ENCODE peak calls at places on chromosomes 16 and 17, in four cellular contexts. One of them, this sample, is unnamed. For H3K4me1, the result is how much of the 10 kb centered on the place peaks cover.

GRCh38 chr17:2624292-2624731 is 30.9 kb downstream of the PAFAH1B1 start:
- DNase-seq in endodermal cell: peak
- DNase-seq in tibial artery: no peak
- DNase-seq in IMR-90: no peak
- DNase-seq in this sample: no peak

GRCh38 chr17:27533874-27534815 is 77.9 kb downstream of the KSR1 start:
- DNase-seq in endodermal cell: peak
- DNase-seq in tibial artery: peak
- DNase-seq in IMR-90: peak
- DNase-seq in this sample: no peak

GRCh38 chr17:81927145-81927652 is 336 bp downstream of the MAFG start:
- DNase-seq in endodermal cell: no peak
- DNase-seq in tibial artery: no peak
- DNase-seq in IMR-90: no peak
- DNase-seq in this sample: peak

GRCh38 chr17:13784466-13784865 is 182.7 kb upstream of the HS3ST3A1 start:
- DNase-seq in endodermal cell: no peak
- DNase-seq in tibial artery: no peak
- DNase-seq in IMR-90: no peak
- DNase-seq in this sample: no peak

GRCh38 chr16:56190903-56191806 is at the start of gene GNAO1:
- DNase-seq in endodermal cell: peak
- DNase-seq in tibial artery: peak
- DNase-seq in IMR-90: peak
- DNase-seq in this sample: peak

GRCh38 chr16:20747030-20747816 is 5.6 kb upstream of the THUMPD1 start:
- DNase-seq in endodermal cell: no peak
- DNase-seq in tibial artery: no peak
- DNase-seq in IMR-90: no peak
- DNase-seq in this sample: no peak

GRCh38 chr16:21666772-21667171 is 3.0 kb downstream of the OTOA start:
- DNase-seq in endodermal cell: peak
- DNase-seq in tibial artery: no peak
- DNase-seq in IMR-90: no peak
- DNase-seq in this sample: no peak

GRCh38 chr17:48722201-48722907 is at the start of gene PRAC1:
- DNase-seq in endodermal cell: peak
- DNase-seq in tibial artery: no peak
- DNase-seq in IMR-90: no peak
- DNase-seq in this sample: no peak

GRCh38 chr17:41785091-41785875 is 1.2 kb downstream of the JUP start:
- DNase-seq in endodermal cell: peak
- DNase-seq in tibial artery: no peak
- DNase-seq in IMR-90: no peak
- DNase-seq in this sample: no peak

GRCh38 chr17:11296994-11297393 is 56.0 kb downstream of the SHISA6 start:
- DNase-seq in endodermal cell: no peak
- DNase-seq in tibial artery: no peak
- DNase-seq in IMR-90: no peak
- DNase-seq in this sample: no peak

GRCh38 chr16:50999181-50999580 is 151.9 kb downstream of the SALL1 start:
- DNase-seq in endodermal cell: no peak
- DNase-seq in tibial artery: no peak
- DNase-seq in IMR-90: no peak
- DNase-seq in this sample: no peak

GRCh38 chr17:61353615-61354014 is 46.0 kb upstream of the TBX2 start:
- DNase-seq in endodermal cell: no peak
- DNase-seq in tibial artery: no peak
- DNase-seq in IMR-90: no peak
- DNase-seq in this sample: no peak

GRCh38 chr16:27408012-27408601 is 6.1 kb downstream of the IL21R start:
- DNase-seq in endodermal cell: no peak
- DNase-seq in tibial artery: no peak
- DNase-seq in IMR-90: peak
- DNase-seq in this sample: no peak

GRCh38 chr16:1920727-1921155 is 2.5 kb upstream of the HS3ST6 start:
- DNase-seq in endodermal cell: peak
- DNase-seq in tibial artery: no peak
- DNase-seq in IMR-90: no peak
- DNase-seq in this sample: no peak

GRCh38 chr16:1922357-1922756 is 4.1 kb upstream of the HS3ST6 start:
- DNase-seq in endodermal cell: no peak
- DNase-seq in tibial artery: no peak
- DNase-seq in IMR-90: no peak
- DNase-seq in this sample: no peak

GRCh38 chr16:1926223-1926718 is 8.1 kb upstream of the HS3ST6 start:
- DNase-seq in endodermal cell: peak
- DNase-seq in tibial artery: no peak
- DNase-seq in IMR-90: no peak
- DNase-seq in this sample: no peak

GRCh38 chr16:1924095-1924494 is 5.9 kb upstream of the HS3ST6 start:
- DNase-seq in endodermal cell: no peak
- DNase-seq in tibial artery: no peak
- DNase-seq in IMR-90: no peak
- DNase-seq in this sample: no peak

GRCh38 chr16:1923299-1924034 is 5.3 kb upstream of the HS3ST6 start:
- DNase-seq in endodermal cell: peak
- DNase-seq in tibial artery: no peak
- DNase-seq in IMR-90: no peak
- DNase-seq in this sample: peak
- TF ChIP-seq CTCF in endodermal cell: peak
- TF ChIP-seq CTCF in tibial artery: no peak
- TF ChIP-seq CTCF in IMR-90: peak
- TF ChIP-seq CTCF in this sample: peak

DNA sequence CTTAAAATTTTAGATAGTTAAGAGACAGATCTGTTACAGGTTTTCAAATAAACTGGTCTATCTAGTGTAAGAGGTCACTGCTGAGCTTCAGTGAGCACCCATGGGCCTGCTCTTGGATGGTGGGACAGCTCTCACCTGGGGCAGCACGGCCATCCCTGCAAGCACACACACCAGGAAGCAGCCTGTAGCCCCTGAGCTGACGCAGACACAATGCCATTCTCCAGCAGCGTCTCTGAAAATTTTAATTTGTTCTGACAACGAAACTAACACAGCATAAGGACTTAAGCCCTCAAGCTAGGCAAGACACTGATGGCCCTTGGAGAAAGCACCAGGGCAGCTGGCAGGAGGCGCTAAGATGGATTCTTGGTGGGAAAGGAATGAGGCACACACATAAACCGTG is 2.7 kb upstream of the LIMD2 start:
- DNase-seq in endodermal cell: peak
- DNase-seq in tibial artery: peak
- DNase-seq in IMR-90: no peak
- DNase-seq in this sample: no peak
- H3K4me1 ChIP-seq in endodermal cell: under half
- H3K4me1 ChIP-seq in tibial artery: under half
- H3K4me1 ChIP-seq in IMR-90: under half
- H3K4me1 ChIP-seq in this sample: half or more

DNA sequence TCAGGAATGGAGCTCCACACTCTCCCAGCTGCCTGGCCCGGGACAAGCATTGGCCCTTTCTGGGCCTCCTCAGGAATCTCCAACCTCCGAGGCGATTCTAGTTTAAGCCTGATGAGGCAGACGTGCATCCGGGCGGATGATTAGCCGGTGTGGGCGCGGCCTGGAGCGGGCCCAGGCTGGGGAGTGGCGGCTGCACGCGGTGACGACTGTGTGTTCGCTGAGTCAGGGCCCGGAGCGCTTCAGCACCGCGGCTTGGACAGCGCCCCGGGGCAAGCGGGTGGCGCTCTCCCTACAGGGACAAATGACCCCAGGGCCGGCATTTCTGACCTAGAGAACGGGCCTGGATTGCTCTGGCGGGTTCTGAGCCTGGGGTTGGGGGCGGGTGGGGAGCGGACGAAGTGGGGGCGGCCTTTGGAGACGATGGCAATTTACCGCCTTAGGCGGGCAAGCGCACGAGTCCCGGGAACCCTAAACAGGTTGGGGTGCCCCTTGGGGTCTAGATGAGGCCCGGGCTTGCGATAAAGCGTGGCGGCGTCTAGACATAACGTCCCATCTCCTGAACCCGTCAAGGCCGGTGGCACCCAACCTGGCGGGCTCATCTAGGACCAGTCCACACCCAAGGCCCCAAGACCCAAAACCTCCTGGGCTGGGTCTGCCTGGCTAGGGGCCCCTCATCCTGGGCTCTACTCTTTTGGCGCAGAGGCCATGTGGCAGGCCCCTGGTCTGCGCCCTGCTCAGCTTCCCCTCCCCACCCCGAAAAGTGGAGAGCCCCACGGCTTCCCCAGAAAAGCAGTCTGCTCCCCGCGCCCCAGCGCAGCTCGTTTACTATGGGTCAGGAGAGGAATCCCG is 22.3 kb upstream of the ZNHIT3 start:
- DNase-seq in endodermal cell: peak
- DNase-seq in tibial artery: no peak
- DNase-seq in IMR-90: peak
- DNase-seq in this sample: no peak
- TF ChIP-seq CTCF in endodermal cell: peak
- TF ChIP-seq CTCF in tibial artery: no peak
- TF ChIP-seq CTCF in IMR-90: peak
- TF ChIP-seq CTCF in this sample: no peak

GRCh38 chr16:66551362-66551761 is 1.0 kb upstream of the CKLF start:
- DNase-seq in endodermal cell: peak
- DNase-seq in tibial artery: no peak
- DNase-seq in IMR-90: peak
- DNase-seq in this sample: peak
- H3K4me1 ChIP-seq in endodermal cell: under half
- H3K4me1 ChIP-seq in tibial artery: under half
- H3K4me1 ChIP-seq in IMR-90: under half
- H3K4me1 ChIP-seq in this sample: half or more

GRCh38 chr16:15041260-15042011 is 14.4 kb downstream of the NTAN1 start:
- DNase-seq in endodermal cell: peak
- DNase-seq in tibial artery: peak
- DNase-seq in IMR-90: peak
- DNase-seq in this sample: no peak
- TF ChIP-seq CTCF in endodermal cell: peak
- TF ChIP-seq CTCF in tibial artery: peak
- TF ChIP-seq CTCF in IMR-90: peak
- TF ChIP-seq CTCF in this sample: no peak

GRCh38 chr17:78142113-78142861 is 3.9 kb upstream of the C17orf99 start:
- DNase-seq in endodermal cell: peak
- DNase-seq in tibial artery: no peak
- DNase-seq in IMR-90: peak
- DNase-seq in this sample: no peak
- H3K4me1 ChIP-seq in endodermal cell: under half
- H3K4me1 ChIP-seq in tibial artery: under half
- H3K4me1 ChIP-seq in IMR-90: under half
- H3K4me1 ChIP-seq in this sample: half or more

DNA sequence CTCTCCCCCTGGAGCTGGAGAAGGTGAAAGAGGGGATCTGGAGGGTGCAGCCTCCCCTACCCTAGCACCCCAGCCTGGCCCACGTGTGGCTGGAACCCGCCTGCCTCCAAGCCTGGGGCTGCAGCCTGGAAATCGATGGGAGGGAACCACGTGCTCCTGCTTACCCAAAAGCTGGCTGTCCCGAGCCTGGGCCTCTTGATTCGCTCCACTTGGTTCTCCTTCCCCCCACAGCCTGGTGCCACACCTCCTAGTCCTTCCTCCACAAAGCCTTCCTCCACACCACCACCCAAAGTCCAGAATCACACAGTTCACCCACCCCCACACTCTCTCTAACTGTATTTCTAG is 29.3 kb downstream of the CFAP20 start:
- DNase-seq in endodermal cell: no peak
- DNase-seq in tibial artery: no peak
- DNase-seq in IMR-90: no peak
- DNase-seq in this sample: no peak
- TF ChIP-seq CTCF in endodermal cell: no peak
- TF ChIP-seq CTCF in tibial artery: no peak
- TF ChIP-seq CTCF in IMR-90: no peak
- TF ChIP-seq CTCF in this sample: no peak

GRCh38 chr17:69147460-69147859 is 5.8 kb upstream of the ABCA6 start:
- DNase-seq in endodermal cell: no peak
- DNase-seq in tibial artery: no peak
- DNase-seq in IMR-90: no peak
- DNase-seq in this sample: no peak
- H3K4me1 ChIP-seq in endodermal cell: under half
- H3K4me1 ChIP-seq in tibial artery: under half
- H3K4me1 ChIP-seq in IMR-90: under half
- H3K4me1 ChIP-seq in this sample: under half